ENCODE peak calls at places on chromosome 19, in eight cellular contexts. Z is Calu3; P is fibroblast of pulmonary artery; C is breast epithelium; G is globus pallidus; K is activated CD8-positive, alpha-beta memory T cell treated with anti-CD3 and anti-CD28 coated beads for 4 hours; H is non-pigmented ciliary epithelial cell; Y is uterus. Q is an unnamed sample.

GRCh38 chr19:53824134-53824611 is at the start of gene NLRP12:
- DNase-seq in Z (no peak), P (no peak), C (no peak), G (peak; percentile 59), K (no peak), H (no peak), Y (no peak), Q (peak; percentile 18)

GRCh38 chr19:848457-848921 is 3.6 kb upstream of the ELANE start:
- DNase-seq in Z (no peak), P (no peak), C (no peak), G (no peak), K (no peak), H (no peak), Y (no peak), Q (no peak)

GRCh38 chr19:49491804-49492572 is 4.2 kb upstream of the RPS11 start:
- DNase-seq in Z (no peak), P (no peak), C (no peak), G (no peak), K (no peak), H (no peak), Y (no peak), Q (no peak)

GRCh38 chr19:35013047-35013819 is 13.1 kb downstream of the GRAMD1A start:
- DNase-seq in Z (peak; percentile 86), P (peak; percentile 79), C (peak; percentile 57), G (no peak), K (peak; percentile 73), H (no peak), Y (peak; percentile 67), Q (peak; percentile 44)

GRCh38 chr19:33390120-33390907 is 16.8 kb downstream of the CEBPG start:
- DNase-seq in Z (no peak), P (peak; percentile 68), C (peak; percentile 56), G (peak; percentile 73), K (no peak), H (no peak), Y (peak; percentile 86), Q (peak; percentile 45)

GRCh38 chr19:35905178-35905727 is 2.8 kb downstream of the TYROBP start:
- DNase-seq in Z (no peak), P (no peak), C (no peak), G (no peak), K (no peak), H (no peak), Y (no peak), Q (no peak)

GRCh38 chr19:38234615-38235014 is 10.6 kb upstream of the DPF1 start:
- DNase-seq in Z (no peak), P (no peak), C (no peak), G (no peak), K (no peak), H (no peak), Y (no peak), Q (no peak)

GRCh38 chr19:50008532-50008931 is 16.6 kb downstream of the VRK3 start:
- DNase-seq in Z (no peak), P (no peak), C (no peak), G (no peak), K (no peak), H (no peak), Y (no peak), Q (no peak)

GRCh38 chr19:23698711-23699520 is 11.9 kb upstream of the ZNF675 start:
- DNase-seq in Z (no peak), P (no peak), C (peak; percentile 25), G (no peak), K (no peak), H (no peak), Y (no peak), Q (no peak)

GRCh38 chr19:48090281-48090802 is 20.3 kb downstream of the PLA2G4C start:
- DNase-seq in Z (no peak), P (no peak), C (no peak), G (no peak), K (no peak), H (no peak), Y (no peak), Q (no peak)

GRCh38 chr19:47544075-47544474 is 28.9 kb downstream of the ZNF541 start:
- DNase-seq in Z (no peak), P (no peak), C (no peak), G (no peak), K (no peak), H (no peak), Y (no peak), Q (no peak)

GRCh38 chr19:50210425-50210824 is 7.0 kb downstream of the MYH14 start:
- DNase-seq in Z (no peak), P (no peak), C (no peak), G (no peak), K (no peak), H (no peak), Y (no peak), Q (no peak)

GRCh38 chr19:7870571-7871279 is 3.5 kb downstream of the PRR36 start:
- DNase-seq in Z (peak; percentile 65), P (peak; percentile 36), C (peak; percentile 84), G (no peak), K (no peak), H (no peak), Y (peak; percentile 49), Q (no peak)

GRCh38 chr19:38975214-38975860 is at the start of gene FBXO17:
- DNase-seq in Z (peak; percentile 71), P (peak; percentile 67), C (no peak), G (peak; percentile 20), K (no peak), H (no peak), Y (peak; percentile 51), Q (peak; percentile 20)

GRCh38 chr19:31139871-31140505 is 209.2 kb downstream of the TSHZ3 start:
- DNase-seq in Z (no peak), P (peak; percentile 74), C (no peak), G (no peak), K (no peak), H (peak; percentile 86), Y (no peak), Q (no peak)

GRCh38 chr19:54431255-54431838 is 16.1 kb downstream of the TTYH1 start:
- DNase-seq in Z (peak; percentile 93), P (peak; percentile 41), C (peak; percentile 76), G (no peak), K (no peak), H (no peak), Y (no peak), Q (no peak)

GRCh38 chr19:13214036-13214730 is 64.0 kb downstream of the IER2 start:
- DNase-seq in Z (no peak), P (no peak), C (no peak), G (no peak), K (no peak), H (no peak), Y (no peak), Q (no peak)

GRCh38 chr19:58154287-58154678 is 3.7 kb upstream of the ZNF329 start:
- DNase-seq in Z (peak; percentile 16), P (peak; percentile 57), C (peak; percentile 40), G (peak; percentile 11), K (no peak), H (no peak), Y (peak; percentile 25), Q (peak; percentile 16)

GRCh38 chr19:31096047-31096446 is 253.2 kb downstream of the TSHZ3 start:
- DNase-seq in Z (no peak), P (no peak), C (no peak), G (no peak), K (no peak), H (no peak), Y (no peak), Q (no peak)

GRCh38 chr19:2139385-2140192 is 11.8 kb downstream of the AP3D1 start:
- DNase-seq in Z (no peak), P (no peak), C (no peak), G (no peak), K (no peak), H (no peak), Y (no peak), Q (no peak)

GRCh38 chr19:48487944-48488343 is 18.8 kb downstream of the CYTH2 start:
- DNase-seq in Z (peak; percentile 97), P (peak; percentile 60), C (peak; percentile 95), G (no peak), K (no peak), H (no peak), Y (no peak), Q (no peak)

GRCh38 chr19:5719274-5719960 is 529 bp downstream of the LONP1 start:
- DNase-seq in Z (no peak), P (no peak), C (peak; percentile 32), G (peak; percentile 8), K (no peak), H (no peak), Y (no peak), Q (no peak)

GRCh38 chr19:32200312-32201038 is 144.9 kb upstream of the ZNF507 start:
- DNase-seq in Z (no peak), P (no peak), C (no peak), G (peak; percentile 48), K (no peak), H (no peak), Y (no peak), Q (peak; percentile 6)

GRCh38 chr19:29421186-29421525 is 104.6 kb upstream of the VSTM2B start:
- DNase-seq in Z (no peak), P (no peak), C (no peak), G (no peak), K (no peak), H (no peak), Y (no peak), Q (no peak)

GRCh38 chr19:55437410-55437809 is 5.7 kb downstream of the SHISA7 start:
- DNase-seq in Z (peak; percentile 81), P (peak; percentile 73), C (no peak), G (no peak), K (no peak), H (no peak), Y (no peak), Q (no peak)

GRCh38 chr19:2330632-2331284 is 2.3 kb downstream of the SPPL2B start:
- DNase-seq in Z (peak; percentile 33), P (no peak), C (no peak), G (no peak), K (no peak), H (no peak), Y (no peak), Q (no peak)

GRCh38 chr19:49556412-49557398 is 23.7 kb downstream of the NOSIP start:
- DNase-seq in Z (no peak), P (no peak), C (no peak), G (no peak), K (no peak), H (no peak), Y (no peak), Q (no peak)

GRCh38 chr19:18591735-18592385 is 3.3 kb downstream of the REX1BD start:
- DNase-seq in Z (no peak), P (no peak), C (no peak), G (no peak), K (no peak), H (no peak), Y (no peak), Q (no peak)

GRCh38 chr19:41480336-41480735 is 37.4 kb downstream of the ERICH4 start:
- DNase-seq in Z (no peak), P (no peak), C (no peak), G (no peak), K (no peak), H (no peak), Y (no peak), Q (no peak)

GRCh38 chr19:35249146-35249847 is 495 bp downstream of the LSR start:
- DNase-seq in Z (peak; percentile 34), P (no peak), C (no peak), G (no peak), K (no peak), H (no peak), Y (no peak), Q (no peak)

GRCh38 chr19:12478234-12478941 is 6.2 kb downstream of the ZNF709 start:
- DNase-seq in Z (no peak), P (no peak), C (no peak), G (no peak), K (no peak), H (no peak), Y (no peak), Q (no peak)